ENCODE peak calls at places on chromosome 22, in four cellular contexts. H is EH, K is foreskin keratinocyte, O is Caco-2. U is an unnamed sample.
A peak's percentile ranks its signal among the peaks of the same experiment; 100 is the strongest.

GRCh38 chr22:23147632-23148387 is 2.5 kb downstream of the RAB36 start:
- DNase-seq in O (peak; percentile 51), H (peak; percentile 36), K (peak; percentile 37), U (peak; percentile 73)

GRCh38 chr22:49954354-49954753 is 6.2 kb upstream of the PIM3 start:
- DNase-seq in K (no peak), H (no peak), O (no peak), U (no peak)

GRCh38 chr22:28892175-28892731 is 8.9 kb downstream of the ZNRF3 start:
- DNase-seq in H (no peak), K (peak; percentile 61), O (peak; percentile 75), U (peak; percentile 24)

GRCh38 chr22:48884292-48884691 is 943.4 kb downstream of the BRD1 start:
- DNase-seq in O (no peak), K (no peak), H (no peak), U (no peak)

GRCh38 chr22:50218996-50219727 is 18.4 kb downstream of the SELENOO start:
- DNase-seq in O (no peak), H (peak; percentile 85), K (peak; percentile 27), U (peak; percentile 33)

GRCh38 chr22:32325811-32326237 is 31.8 kb upstream of the RFPL3 start:
- DNase-seq in K (no peak), H (no peak), O (no peak), U (no peak)

GRCh38 chr22:21866821-21867527 is 471 bp downstream of the MAPK1 start:
- DNase-seq in O (no peak), H (peak; percentile 28), K (no peak), U (no peak)

GRCh38 chr22:49972163-49973017 is 11.8 kb downstream of the PIM3 start:
- DNase-seq in O (no peak), H (no peak), K (no peak), U (no peak)

GRCh38 chr22:33274214-33274828 is 216.1 kb upstream of the SYN3 start:
- DNase-seq in O (peak; percentile 49), H (peak; percentile 3), K (no peak), U (no peak)

GRCh38 chr22:48585916-48586798 is 1241.5 kb downstream of the BRD1 start:
- DNase-seq in H (no peak), O (no peak), K (no peak), U (no peak)

GRCh38 chr22:20130739-20131592 is 638 bp upstream of the ZDHHC8 start:
- DNase-seq in K (no peak), O (peak; percentile 70), H (peak; percentile 85), U (no peak)

GRCh38 chr22:50002791-50003190 is 9.8 kb downstream of the IL17REL start:
- DNase-seq in K (no peak), O (no peak), H (peak; percentile 53), U (no peak)

GRCh38 chr22:28440517-28441366 is 238.9 kb downstream of the TTC28 start:
- DNase-seq in K (no peak), O (no peak), H (peak; percentile 42), U (no peak)

GRCh38 chr22:40898850-40899357 is 37.0 kb upstream of the DNAJB7 start:
- DNase-seq in O (peak; percentile 40), H (peak; percentile 72), K (peak; percentile 11), U (no peak)

GRCh38 chr22:28424427-28425080 is 255.1 kb downstream of the TTC28 start:
- DNase-seq in H (peak; percentile 33), O (peak; percentile 38), K (no peak), U (peak; percentile 10)

GRCh38 chr22:48742191-48742555 is 1085.5 kb downstream of the BRD1 start:
- DNase-seq in H (no peak), O (no peak), K (no peak), U (no peak)

GRCh38 chr22:35575116-35575748 is 34.6 kb downstream of the RASD2 start:
- DNase-seq in K (no peak), O (no peak), H (no peak), U (no peak)

GRCh38 chr22:22836635-22837034 is 51.0 kb upstream of the IGLL5 start:
- DNase-seq in H (peak; percentile 1), O (no peak), K (no peak), U (no peak)

U was measured in epithelial cell of prostate.